ENCODE peak calls at places on chromosomes 5 and 9, in ten cellular contexts. H is T follicular helper cell; K is psoas muscle; J is effector memory CD4-positive, alpha-beta T cell; W is HTR-8/SVneo; T is HEK293T; X is Daoy; C is aorta; A is NCI-H2029; P is WTC11. B is an unnamed sample.

GRCh38 chr9:104300125-104300524 is 203.9 kb upstream of the OR13F1 start:
- DNase-seq in H (no peak), K (no peak), J (no peak), W (no peak), T (no peak), X (no peak), C (no peak), A (no peak), P (no peak), B (no peak)

GRCh38 chr5:60886158-60886557 is 42.1 kb upstream of the ELOVL7 start:
- DNase-seq in H (no peak), K (no peak), J (no peak), W (no peak), T (no peak), X (no peak), C (no peak), A (no peak), P (no peak), B (no peak)

GRCh38 chr9:134475051-134475790 is 149.0 kb downstream of the RXRA start:
- DNase-seq in H (no peak), K (peak), J (no peak), W (no peak), T (no peak), X (peak), C (peak), A (no peak), P (no peak), B (no peak)

GRCh38 chr9:21801683-21802417 is 586 bp upstream of the MTAP start:
- DNase-seq in H (no peak), K (peak), J (no peak), W (peak), T (peak), X (no peak), C (peak), A (peak), P (peak), B (no peak)

GRCh38 chr9:135376511-135377173 is 102.9 kb upstream of the PPP1R26 start:
- DNase-seq in H (no peak), K (no peak), J (no peak), W (no peak), T (no peak), X (no peak), C (no peak), A (no peak), P (no peak), B (no peak)

GRCh38 chr9:34991833-34992375 is 2.4 kb downstream of the DNAJB5 start:
- DNase-seq in H (no peak), K (peak), J (no peak), W (no peak), T (no peak), X (peak), C (no peak), A (no peak), P (peak), B (no peak)

GRCh38 chr9:133042676-133043075 is 11.9 kb downstream of the GTF3C5 start:
- DNase-seq in H (no peak), K (no peak), J (no peak), W (no peak), T (no peak), X (no peak), C (no peak), A (no peak), P (no peak), B (no peak)

GRCh38 chr9:134187110-134187531 is 22.8 kb upstream of the RNU6ATAC start:
- DNase-seq in H (no peak), K (peak), J (no peak), W (no peak), T (no peak), X (no peak), C (peak), A (no peak), P (no peak), B (no peak)

GRCh38 chr5:93604119-93604963 is 21.3 kb downstream of the NR2F1 start:
- DNase-seq in H (no peak), K (no peak), J (no peak), W (no peak), T (no peak), X (peak), C (no peak), A (no peak), P (peak), B (no peak)

GRCh38 chr5:152185547-152186234 is 219.4 kb downstream of the NMUR2 start:
- DNase-seq in H (no peak), K (no peak), J (no peak), W (no peak), T (no peak), X (no peak), C (no peak), A (no peak), P (no peak), B (no peak)

GRCh38 chr5:58071566-58071965 is 388.3 kb downstream of the PLK2 start:
- DNase-seq in H (no peak), K (no peak), J (no peak), W (no peak), T (no peak), X (no peak), C (no peak), A (no peak), P (peak), B (no peak)

GRCh38 chr9:116572095-116572748 is 114.9 kb upstream of the TRIM32 start:
- DNase-seq in H (no peak), K (peak), J (no peak), W (peak), T (peak), X (peak), C (peak), A (peak), P (peak), B (peak)

GRCh38 chr5:345404-346195 is 24.1 kb downstream of the AHRR start:
- DNase-seq in H (no peak), K (no peak), J (no peak), W (no peak), T (peak), X (no peak), C (no peak), A (no peak), P (no peak), B (no peak)

GRCh38 chr9:24044576-24044975 is 218.5 kb upstream of the ELAVL2 start:
- DNase-seq in H (no peak), K (no peak), J (no peak), W (no peak), T (no peak), X (no peak), C (no peak), A (no peak), P (no peak), B (no peak)

GRCh38 chr5:54669285-54669684 is 151.7 kb downstream of the SNX18 start:
- DNase-seq in H (no peak), K (no peak), J (no peak), W (no peak), T (no peak), X (no peak), C (no peak), A (no peak), P (no peak), B (no peak)

GRCh38 chr9:125564641-125565040 is 142.4 kb downstream of the MAPKAP1 start:
- DNase-seq in H (no peak), K (no peak), J (no peak), W (no peak), T (no peak), X (no peak), C (no peak), A (no peak), P (no peak), B (no peak)

GRCh38 chr9:33620738-33621439 is 96.8 kb downstream of the ANKRD18B start:
- DNase-seq in H (no peak), K (no peak), J (no peak), W (peak), T (no peak), X (peak), C (no peak), A (no peak), P (no peak), B (no peak)

GRCh38 chr5:30500513-30500912 is 693.0 kb upstream of the CDH6 start:
- DNase-seq in H (no peak), K (no peak), J (no peak), W (no peak), T (no peak), X (no peak), C (no peak), A (no peak), P (no peak), B (no peak)

GRCh38 chr5:74095871-74096270 is 469.9 kb downstream of the ARHGEF28 start:
- DNase-seq in H (no peak), K (no peak), J (no peak), W (no peak), T (no peak), X (no peak), C (no peak), A (no peak), P (no peak), B (no peak)

GRCh38 chr9:134052491-134052890 is 15.3 kb downstream of the BRD3 start:
- DNase-seq in H (no peak), K (no peak), J (no peak), W (no peak), T (no peak), X (no peak), C (peak), A (no peak), P (no peak), B (no peak)

GRCh38 chr5:123107343-123108240 is 18.6 kb downstream of the PRDM6 start:
- DNase-seq in H (no peak), K (no peak), J (no peak), W (no peak), T (no peak), X (no peak), C (no peak), A (peak), P (no peak), B (no peak)

GRCh38 chr9:122036988-122037387 is 56.1 kb downstream of the TTLL11 start:
- DNase-seq in H (no peak), K (no peak), J (no peak), W (no peak), T (no peak), X (peak), C (no peak), A (no peak), P (no peak), B (no peak)

GRCh38 chr9:98766548-98766947 is 29.8 kb downstream of the ANKS6 start:
- DNase-seq in H (no peak), K (no peak), J (no peak), W (no peak), T (no peak), X (no peak), C (no peak), A (no peak), P (no peak), B (no peak)

GRCh38 chr5:154196955-154197652 is 6.6 kb downstream of the GALNT10 start:
- DNase-seq in H (no peak), K (no peak), J (no peak), W (no peak), T (no peak), X (peak), C (no peak), A (peak), P (no peak), B (no peak)

GRCh38 chr9:112582371-112582770 is 95.7 kb downstream of the KIAA1958 start:
- DNase-seq in H (no peak), K (no peak), J (no peak), W (no peak), T (no peak), X (no peak), C (no peak), A (no peak), P (no peak), B (no peak)

GRCh38 chr5:51696122-51696521 is 312.9 kb downstream of the ISL1 start:
- DNase-seq in H (no peak), K (no peak), J (no peak), W (no peak), T (no peak), X (no peak), C (no peak), A (no peak), P (no peak), B (no peak)

GRCh38 chr5:140633081-140633471 is at the start of gene CD14:
- DNase-seq in H (no peak), K (peak), J (no peak), W (peak), T (no peak), X (peak), C (peak), A (no peak), P (no peak), B (no peak)

GRCh38 chr5:78766412-78766762 is 117.8 kb upstream of the LHFPL2 start:
- DNase-seq in H (no peak), K (no peak), J (no peak), W (no peak), T (no peak), X (no peak), C (no peak), A (no peak), P (no peak), B (no peak)

GRCh38 chr5:107615173-107615856 is 55.4 kb downstream of the EFNA5 start:
- DNase-seq in H (no peak), K (no peak), J (no peak), W (no peak), T (no peak), X (no peak), C (no peak), A (no peak), P (no peak), B (no peak)

GRCh38 chr5:146409081-146409671 is 38.0 kb upstream of the TCERG1 start:
- DNase-seq in H (no peak), K (no peak), J (no peak), W (no peak), T (no peak), X (peak), C (no peak), A (no peak), P (no peak), B (no peak)

GRCh38 chr9:128901822-128902221 is 19.0 kb upstream of the PHYHD1 start:
- DNase-seq in H (no peak), K (no peak), J (no peak), W (no peak), T (no peak), X (no peak), C (no peak), A (no peak), P (no peak), B (no peak)